ENCODE peak calls at places on chromosome 14, in six cellular contexts. E is HepG2, F is Calu3, O is AG09319, N is IMR-90, C is choroid plexus epithelial cell. K is an unnamed sample.

GRCh38 chr14:106845286-106846087 is 1319.1 kb downstream of the TMEM121 start:
- DNase-seq in N (no peak), O (no peak), F (peak), C (no peak), E (peak), K (peak)

GRCh38 chr14:61609143-61609851 is 86.0 kb upstream of the HIF1A start:
- DNase-seq in N (peak), C (peak), F (no peak), E (peak), O (no peak), K (no peak)

GRCh38 chr14:91872011-91872476 is 4.7 kb upstream of the TC2N start:
- DNase-seq in N (no peak), O (no peak), C (peak), F (peak), E (peak), K (no peak)

GRCh38 chr14:85909581-85909980 is 379.6 kb downstream of the FLRT2 start:
- DNase-seq in F (no peak), O (no peak), N (no peak), C (peak), E (no peak), K (no peak)

GRCh38 chr14:101828038-101828437 is 66.5 kb downstream of the PPP2R5C start:
- DNase-seq in E (no peak), O (peak), F (no peak), N (peak), C (peak), K (no peak)

GRCh38 chr14:104892517-104893434 is 27.7 kb downstream of the CEP170B start:
- DNase-seq in O (no peak), E (no peak), F (no peak), N (no peak), C (peak), K (no peak)

GRCh38 chr14:72736348-72736747 is 157.6 kb downstream of the DPF3 start:
- DNase-seq in F (peak), C (peak), E (peak), O (peak), N (peak), K (no peak)

GRCh38 chr14:100406505-100407131 is 83.5 kb downstream of the SLC25A47 start:
- DNase-seq in O (no peak), N (peak), C (no peak), F (peak), E (peak), K (no peak)

GRCh38 chr14:101823511-101824120 is 62.1 kb downstream of the PPP2R5C start:
- DNase-seq in C (no peak), E (no peak), O (no peak), F (no peak), N (no peak), K (no peak)

GRCh38 chr14:69980457-69981414 is 101.5 kb downstream of the SMOC1 start:
- DNase-seq in N (no peak), O (no peak), C (no peak), F (peak), E (no peak), K (no peak)

GRCh38 chr14:32805979-32806378 is 132.7 kb upstream of the NPAS3 start:
- DNase-seq in N (no peak), O (no peak), C (no peak), E (no peak), F (no peak), K (no peak)

GRCh38 chr14:68977137-68977740 is 1.9 kb downstream of the ACTN1 start:
- DNase-seq in N (no peak), F (no peak), O (no peak), C (no peak), E (peak), K (peak)

GRCh38 chr14:23563473-23564180 is 4.0 kb downstream of the AP1G2 start:
- DNase-seq in F (no peak), O (no peak), N (no peak), C (no peak), E (no peak), K (no peak)

GRCh38 chr14:69423279-69423678 is 24.8 kb downstream of the SLC39A9 start:
- DNase-seq in C (peak), O (no peak), N (peak), E (no peak), F (no peak), K (no peak)

GRCh38 chr14:75044322-75044721 is 6.9 kb downstream of the MLH3 start:
- DNase-seq in F (no peak), C (peak), E (no peak), N (peak), O (no peak), K (no peak)

GRCh38 chr14:95523818-95524448 is 7.5 kb upstream of the SYNE3 start:
- DNase-seq in O (no peak), F (peak), C (peak), E (peak), N (peak), K (no peak)

GRCh38 chr14:29028973-29029582 is 262.5 kb downstream of the FOXG1 start:
- DNase-seq in C (peak), E (peak), O (no peak), F (peak), N (peak), K (no peak)

GRCh38 chr14:61582815-61583214 is 112.5 kb upstream of the HIF1A start:
- DNase-seq in C (no peak), E (no peak), F (no peak), N (no peak), O (no peak), K (no peak)

GRCh38 chr14:91927216-91927615 is 20.3 kb downstream of the FBLN5 start:
- DNase-seq in E (no peak), O (no peak), F (no peak), C (peak), N (peak), K (no peak)

GRCh38 chr14:61203059-61203753 is 77.9 kb downstream of the TMEM30B start:
- DNase-seq in O (no peak), C (no peak), N (no peak), E (no peak), F (no peak), K (no peak)

GRCh38 chr14:85336817-85337216 is 193.1 kb upstream of the FLRT2 start:
- DNase-seq in C (peak), F (no peak), E (no peak), N (no peak), O (no peak), K (no peak)

GRCh38 chr14:59267046-59267445 is 78.6 kb downstream of the DAAM1 start:
- DNase-seq in C (no peak), F (no peak), E (no peak), O (no peak), N (peak), K (no peak)

GRCh38 chr14:51479584-51480305 is 172.0 kb upstream of the FRMD6 start:
- DNase-seq in E (no peak), C (peak), F (no peak), O (no peak), N (peak), K (peak)

DNA sequence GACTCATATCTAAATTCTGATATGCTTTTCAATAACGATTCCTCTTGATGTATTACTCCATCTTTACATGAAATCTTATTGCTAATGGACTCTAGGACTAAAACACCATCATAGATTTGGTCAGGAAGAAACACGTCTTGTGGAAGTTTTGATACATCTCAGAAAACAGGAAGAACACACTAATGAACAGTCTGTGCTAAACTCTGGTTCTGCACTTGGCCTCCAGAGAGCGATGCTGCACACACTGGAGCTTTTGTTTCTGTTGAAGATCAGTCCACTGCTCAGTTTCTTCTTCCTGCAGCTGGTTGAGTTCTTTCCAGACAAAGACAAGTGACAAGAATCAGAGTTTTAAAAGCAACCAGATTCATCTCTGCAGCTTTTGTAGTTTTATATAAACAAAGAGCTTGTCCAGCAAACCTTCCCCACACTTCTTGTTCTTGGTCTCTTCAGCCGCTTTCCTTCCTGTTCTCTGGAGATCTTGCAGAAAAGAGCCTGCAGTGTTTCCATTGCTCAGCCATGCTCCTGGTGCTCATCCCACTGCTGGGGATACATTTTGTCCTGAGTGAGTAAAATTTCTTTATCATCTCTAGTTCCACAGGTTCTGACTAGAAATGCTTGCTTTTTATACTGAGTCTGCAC is 229.1 kb upstream of the OR4E1 start:
- DNase-seq in C (peak), F (no peak), E (no peak), O (no peak), N (no peak), K (no peak)
- TF ChIP-seq CTCF in C (peak), F (no peak), E (no peak), O (no peak), N (peak), K (no peak)

GRCh38 chr14:25800841-25801240 is 750.9 kb upstream of the STXBP6 start:
- DNase-seq in O (no peak), N (no peak), E (no peak), F (no peak), C (no peak), K (no peak)

GRCh38 chr14:25803419-25804018 is 753.6 kb upstream of the STXBP6 start:
- DNase-seq in N (no peak), E (no peak), O (no peak), F (no peak), C (no peak), K (no peak)
- TF ChIP-seq CTCF in N (no peak), E (no peak), O (no peak), F (no peak), C (no peak), K (no peak)

DNA sequence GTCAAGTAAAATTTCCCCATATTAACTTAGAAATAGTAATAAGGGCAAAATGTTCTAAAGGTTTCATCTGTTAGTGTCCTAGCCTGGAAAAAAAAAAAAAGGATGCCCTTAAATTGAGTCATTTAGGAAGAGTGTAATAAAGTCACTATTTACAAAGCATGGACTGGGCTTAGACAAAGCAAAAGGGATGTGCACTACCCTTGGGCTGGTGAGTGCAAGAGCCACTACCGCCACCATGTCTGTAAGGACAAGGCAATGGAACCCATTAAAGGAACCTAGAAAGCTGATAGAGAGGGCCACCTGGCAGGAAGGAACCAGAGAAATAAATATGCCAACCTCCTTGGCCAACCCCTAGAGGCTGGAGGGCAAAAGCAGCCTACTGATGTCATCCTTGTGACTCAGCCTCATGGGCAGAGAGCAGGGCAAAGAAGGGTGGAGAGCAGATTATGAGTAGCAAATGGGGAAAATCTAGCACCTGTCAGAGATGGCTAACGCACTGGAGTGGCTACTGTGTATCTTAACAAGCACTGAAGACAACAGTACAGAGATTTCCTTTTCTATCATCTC is 59.5 kb upstream of the FUT8 start:
- DNase-seq in C (no peak), F (peak), N (no peak), O (no peak), E (no peak), K (peak)
- TF ChIP-seq CTCF in C (no peak), F (no peak), N (no peak), O (no peak), E (no peak), K (peak)

DNA sequence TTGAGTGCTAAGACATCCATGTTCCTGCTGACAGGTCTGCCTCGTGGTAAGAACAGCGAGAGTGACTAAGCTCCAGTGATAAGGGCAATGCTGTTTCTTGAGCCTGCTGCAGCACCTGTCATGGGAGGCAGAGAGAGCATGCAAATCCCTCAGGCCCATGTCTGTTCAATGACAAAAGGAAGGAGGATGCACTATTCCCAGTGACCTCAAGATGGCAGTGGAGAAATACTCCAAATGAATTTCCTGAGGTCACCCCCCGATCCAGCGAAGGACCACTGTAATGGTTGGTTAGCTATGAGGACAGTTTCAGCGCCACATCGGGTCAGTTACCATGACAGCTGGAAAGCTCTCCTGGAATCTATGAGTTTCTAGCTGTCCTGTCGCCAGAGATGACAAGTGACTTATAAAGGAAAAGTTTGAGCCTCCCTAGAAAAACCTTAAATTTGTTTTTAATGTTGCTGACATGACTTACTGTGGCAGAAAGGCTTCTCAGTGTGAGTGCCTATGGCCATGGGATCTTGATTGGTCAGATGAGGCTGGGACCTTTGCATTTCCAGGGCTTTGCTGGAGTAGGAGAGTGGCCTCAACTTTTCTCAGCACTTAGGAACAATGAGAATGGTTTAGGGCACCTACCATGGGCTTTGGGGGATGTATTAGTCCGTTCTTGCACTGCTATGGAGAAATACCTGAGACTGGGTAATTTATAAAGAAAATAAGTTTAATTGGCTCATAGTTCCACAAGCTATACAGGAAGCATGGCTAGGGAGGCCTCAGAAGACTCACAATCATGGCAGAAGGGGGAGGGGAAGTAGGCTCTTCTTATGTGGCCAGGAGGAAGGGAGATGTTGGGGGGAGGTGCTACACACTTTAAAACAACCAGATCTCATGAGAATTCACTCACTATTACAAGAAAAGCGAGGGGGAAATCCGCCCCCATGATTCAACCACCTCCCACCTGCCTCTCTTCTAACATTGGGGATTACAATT is 88.0 kb upstream of the TMEM260 start:
- DNase-seq in C (peak), F (peak), O (no peak), N (peak), E (peak), K (peak)
- TF ChIP-seq CTCF in C (peak), F (peak), O (peak), N (peak), E (peak), K (peak)

GRCh38 chr14:93105362-93105761 is 10.4 kb downstream of the ITPK1 start:
- DNase-seq in C (peak), N (peak), O (peak), E (no peak), F (no peak), K (no peak)

GRCh38 chr14:93106541-93107156 is 9.1 kb downstream of the ITPK1 start:
- DNase-seq in N (no peak), E (no peak), O (no peak), C (no peak), F (no peak), K (no peak)

GRCh38 chr14:93107383-93107782 is 8.3 kb downstream of the ITPK1 start:
- DNase-seq in E (no peak), F (no peak), O (no peak), N (no peak), C (no peak), K (no peak)

GRCh38 chr14:93103392-93104080 is 12.2 kb downstream of the ITPK1 start:
- DNase-seq in N (no peak), F (peak), E (no peak), O (no peak), C (peak), K (no peak)

DNA sequence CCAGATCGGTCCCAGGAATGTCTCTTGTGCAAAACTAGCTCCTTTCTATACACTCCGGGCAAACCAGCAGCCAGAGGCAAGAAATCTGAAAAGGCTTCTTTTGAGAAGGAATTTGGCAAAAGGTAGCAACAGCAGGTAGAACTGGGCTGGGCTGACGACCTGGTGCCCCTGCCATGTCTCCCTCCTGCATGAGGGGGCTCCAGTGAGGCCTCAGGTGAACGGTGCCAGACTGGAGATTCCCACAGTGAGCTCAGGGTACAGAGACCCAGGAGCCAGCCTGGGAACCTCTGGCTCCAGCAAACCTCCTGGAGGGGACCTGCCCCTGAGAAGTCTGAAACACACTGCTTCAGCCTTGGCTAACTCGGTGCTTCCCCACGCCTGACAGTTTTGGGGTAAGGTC is 10.8 kb downstream of the ITPK1 start:
- DNase-seq in C (no peak), O (no peak), N (no peak), E (peak), F (no peak), K (no peak)
- TF ChIP-seq CTCF in C (peak), O (no peak), N (no peak), E (no peak), F (no peak), K (peak)

GRCh38 chr14:88837495-88837894 is 13.0 kb downstream of the TTC8 start:
- DNase-seq in E (no peak), O (no peak), F (no peak), N (no peak), C (no peak), K (no peak)
- TF ChIP-seq CTCF in E (no peak), O (no peak), F (no peak), N (no peak), C (no peak), K (no peak)

DNA sequence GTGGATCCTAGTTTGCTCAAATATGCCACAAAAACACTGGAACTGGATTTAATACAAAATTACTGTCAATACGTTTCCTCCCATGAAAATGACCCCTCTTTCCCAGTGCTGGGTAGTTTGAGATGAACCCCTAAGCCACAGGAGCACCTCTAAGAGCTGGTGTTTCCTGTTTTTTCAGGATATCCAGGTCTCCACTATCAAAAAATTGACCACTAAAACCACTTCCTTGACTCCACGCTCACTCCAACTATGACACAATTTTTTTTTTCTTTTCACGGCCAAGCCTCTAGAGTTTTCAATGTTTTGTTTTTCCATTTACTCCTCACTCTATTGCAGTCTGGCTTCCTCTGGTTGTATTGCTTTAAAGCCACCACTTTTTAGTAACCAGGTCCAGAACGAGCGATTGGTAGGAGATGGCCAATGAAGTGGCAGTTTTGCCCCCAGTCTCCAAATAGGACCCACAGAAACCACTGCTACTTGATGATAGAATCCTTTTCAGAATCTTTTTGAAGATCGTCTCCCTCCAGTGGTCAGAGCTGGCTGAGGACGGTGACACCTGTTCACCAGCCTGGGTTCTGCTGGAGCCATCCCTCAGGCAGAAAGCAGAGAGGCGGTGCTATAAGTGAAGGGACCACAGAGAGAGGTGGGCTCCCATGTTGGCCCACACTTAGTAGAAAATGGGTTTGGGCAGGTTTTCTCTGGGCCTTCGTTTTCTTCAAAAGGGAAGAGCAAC is 454.4 kb downstream of the VRK1 start:
- DNase-seq in E (no peak), O (no peak), C (no peak), F (no peak), N (no peak), K (no peak)
- TF ChIP-seq CTCF in E (no peak), O (no peak), C (no peak), F (no peak), N (no peak), K (no peak)